ENCODE peak calls at places on chromosomes 12 and 14, in ten cellular contexts. G, J, T, B, M, D, Z, C, O and H are unnamed samples.

GRCh38 chr14:80047761-80048160 is 163.5 kb downstream of the DIO2 start:
- DNase-seq in O (no peak), D (no peak), T (no peak), M (no peak), C (peak; percentile 1), Z (no peak), J (no peak), B (no peak), G (no peak), H (no peak)

GRCh38 chr12:89494411-89495231 is 30.0 kb downstream of the GALNT4 start:
- DNase-seq in C (peak; percentile 22), G (no peak), J (no peak), D (no peak), B (no peak), Z (no peak), M (peak; percentile 39), O (no peak), T (no peak), H (no peak)

GRCh38 chr12:41663487-41664258 is 475.6 kb downstream of the PDZRN4 start:
- DNase-seq in G (no peak), O (peak; percentile 22), M (peak; percentile 16), B (peak; percentile 39), T (no peak), J (no peak), C (peak; percentile 17), D (no peak), Z (no peak), H (peak; percentile 1)

GRCh38 chr12:112347521-112347920 is 34.7 kb downstream of the HECTD4 start:
- DNase-seq in T (no peak), C (peak; percentile 78), G (no peak), B (no peak), Z (no peak), O (peak; percentile 19), J (no peak), D (no peak), M (peak; percentile 93), H (no peak)

GRCh38 chr12:19039515-19039914 is 90.0 kb upstream of the PLEKHA5 start:
- DNase-seq in Z (no peak), G (no peak), D (no peak), C (no peak), B (no peak), J (no peak), O (no peak), T (no peak), M (no peak), H (no peak)

GRCh38 chr12:68641138-68641537 is 30.4 kb downstream of the RAP1B start:
- DNase-seq in B (no peak), J (no peak), O (peak; percentile 94), C (no peak), Z (no peak), D (no peak), G (no peak), M (no peak), T (no peak), H (no peak)

GRCh38 chr12:121765573-121765972 is 27.9 kb downstream of the RHOF start:
- DNase-seq in T (no peak), G (no peak), M (peak; percentile 92), C (peak; percentile 79), O (no peak), D (no peak), Z (no peak), B (no peak), J (no peak), H (no peak)

GRCh38 chr12:97177482-97177881 is 270.4 kb downstream of the NEDD1 start:
- DNase-seq in T (no peak), O (no peak), C (no peak), M (peak; percentile 70), Z (no peak), J (no peak), B (no peak), G (no peak), D (no peak), H (no peak)

GRCh38 chr12:113402586-113403260 is 964 bp downstream of the SDS start:
- DNase-seq in J (no peak), B (no peak), M (no peak), D (no peak), O (no peak), T (no peak), G (no peak), C (no peak), Z (no peak), H (no peak)
- H3K4me3 ChIP-seq in J (no peak overlapping the region), B (no peak overlapping the region), M (no peak overlapping the region), D (no peak overlapping the region), O (no peak overlapping the region), T (no peak overlapping the region), G (no peak overlapping the region), C (no peak overlapping the region), Z (no peak overlapping the region), H (no peak overlapping the region)

GRCh38 chr12:50248406-50248805 is 34.9 kb downstream of the LIMA1 start:
- DNase-seq in Z (no peak), J (no peak), O (no peak), B (no peak), D (no peak), T (no peak), M (no peak), C (no peak), G (no peak), H (no peak)

GRCh38 chr12:50249464-50250229 is 33.7 kb downstream of the LIMA1 start:
- DNase-seq in Z (no peak), J (no peak), G (no peak), D (no peak), M (no peak), B (no peak), O (no peak), T (no peak), C (no peak), H (no peak)

GRCh38 chr12:50246873-50247612 is 36.3 kb downstream of the LIMA1 start:
- DNase-seq in T (no peak), B (peak; percentile 86), J (peak; percentile 78), C (peak; percentile 99), O (no peak), G (no peak), Z (peak; percentile 80), D (peak; percentile 84), M (peak; percentile 99), H (no peak)

GRCh38 chr12:50246159-50246865 is 37.0 kb downstream of the LIMA1 start:
- DNase-seq in M (no peak), Z (no peak), G (no peak), D (no peak), C (no peak), J (no peak), B (no peak), T (no peak), O (no peak), H (no peak)

DNA sequence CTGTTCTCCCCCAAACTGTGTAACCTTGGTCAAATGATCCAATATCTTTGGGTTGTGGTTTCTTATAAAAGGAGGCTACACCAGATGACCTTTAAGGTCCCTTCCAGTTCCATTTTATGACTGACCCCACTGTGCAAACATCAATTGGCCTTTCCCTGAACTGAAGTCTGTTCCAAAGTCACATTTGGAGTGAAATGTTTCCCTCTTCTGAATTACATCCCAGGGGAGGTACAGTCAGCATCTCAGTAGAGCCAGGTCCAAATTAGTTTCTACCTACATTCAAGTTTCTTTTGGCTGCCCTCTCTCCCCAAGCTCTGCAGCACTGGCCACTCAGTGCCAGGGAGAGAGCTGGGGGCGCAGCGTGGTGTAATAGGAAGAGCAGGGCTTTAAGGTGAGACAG is 34.4 kb downstream of the LIMA1 start:
- DNase-seq in C (no peak), G (no peak), O (no peak), M (no peak), T (no peak), Z (no peak), J (no peak), D (no peak), B (no peak), H (no peak)
- H3K4me3 ChIP-seq in C (no peak overlapping the region), G (no peak overlapping the region), O (no peak overlapping the region), M (no peak overlapping the region), T (no peak overlapping the region), Z (no peak overlapping the region), J (no peak overlapping the region), D (no peak overlapping the region), B (no peak overlapping the region), H (no peak overlapping the region)

DNA sequence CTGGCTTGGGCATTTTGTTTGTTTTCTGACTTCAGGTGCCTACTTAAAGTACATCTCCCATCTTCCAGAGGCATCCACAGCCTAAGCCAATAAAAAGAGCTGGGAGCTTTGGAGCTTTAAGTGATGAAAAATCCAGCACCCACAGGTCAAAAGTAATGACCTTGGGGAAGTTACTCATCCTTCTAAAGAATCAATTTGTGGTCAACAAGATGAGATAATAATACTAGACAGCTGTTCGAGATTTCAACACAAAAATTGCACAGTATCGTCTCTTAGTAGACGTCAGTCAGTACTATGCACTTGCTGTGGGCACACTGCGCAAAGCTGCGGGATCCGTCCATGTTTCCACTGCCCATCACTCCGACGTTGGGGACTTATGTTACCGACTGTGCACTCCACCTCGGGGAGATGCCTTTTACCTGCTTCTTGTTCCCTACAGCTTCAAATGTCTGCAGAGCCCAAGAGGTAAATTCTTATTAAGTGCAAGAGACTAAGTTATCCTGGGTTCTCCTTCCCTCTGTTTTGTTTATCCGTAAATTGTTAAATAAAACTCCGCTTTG is 1.2 kb downstream of the ST8SIA1 start:
- DNase-seq in C (peak; percentile 25), O (no peak), Z (no peak), M (peak; percentile 41), T (no peak), J (no peak), B (no peak), D (no peak), G (no peak), H (no peak)
- H3K4me3 ChIP-seq in C (peak overlapping the region; percentile 9), O (no peak overlapping the region), Z (peak overlapping the region; percentile 82), M (no peak overlapping the region), T (peak overlapping the region; percentile 83), J (no peak overlapping the region), B (no peak overlapping the region), D (peak overlapping the region; percentile 26), G (peak overlapping the region; percentile 74), H (no peak overlapping the region)

DNA sequence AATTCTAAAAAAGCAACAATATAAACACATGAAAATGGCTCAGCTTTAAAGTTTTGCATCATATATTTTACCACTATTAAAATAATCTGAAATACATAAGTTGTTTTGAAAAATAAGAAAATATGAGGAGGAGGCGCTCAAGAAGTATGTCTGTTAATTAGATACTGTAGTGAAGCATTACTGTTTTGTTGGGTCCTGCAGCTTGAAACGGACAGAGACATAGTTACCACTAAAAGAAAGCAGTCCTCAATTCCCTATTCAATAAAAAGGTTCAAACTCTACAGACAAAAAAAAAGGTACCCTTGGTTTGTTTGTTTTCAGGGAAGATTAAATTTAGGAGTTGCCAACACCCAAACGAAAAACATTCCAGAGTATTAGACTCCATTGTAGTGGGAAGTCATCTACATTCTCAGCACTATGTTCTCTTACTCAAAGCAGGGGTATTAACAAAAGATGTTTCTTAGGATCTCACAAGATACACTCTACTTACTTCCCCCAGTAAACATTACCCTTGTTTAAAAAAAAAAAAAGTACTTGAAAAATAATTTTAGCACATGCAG is 3.0 kb downstream of the PAWR start:
- DNase-seq in O (no peak), B (no peak), C (peak; percentile 16), D (no peak), G (no peak), T (no peak), J (no peak), M (no peak), Z (no peak), H (no peak)
- H3K4me3 ChIP-seq in O (peak overlapping the region; percentile 94), B (peak overlapping the region; percentile 88), C (peak overlapping the region; percentile 90), D (no peak overlapping the region), G (peak overlapping the region; percentile 76), T (no peak overlapping the region), J (no peak overlapping the region), M (peak overlapping the region; percentile 79), Z (peak overlapping the region; percentile 99), H (peak overlapping the region; percentile 87)